ENCODE peak calls at places on chromosomes 3 and 15, in seven cellular contexts. One of them, this sample, is unnamed.

GRCh38 chr3:43223670-43224364 is 62.5 kb upstream of the SNRK start:
- DNase-seq in body of pancreas: no peak
- DNase-seq in fibroblast of mammary gland: peak; percentile 35
- DNase-seq in thoracic aorta: no peak
- DNase-seq in esophagus muscularis mucosa: no peak
- DNase-seq in WTC11: no peak
- DNase-seq in RWPE1: no peak
- DNase-seq in this sample: no peak

GRCh38 chr3:58422756-58423324 is 10.8 kb downstream of the PDHB start:
- DNase-seq in fibroblast of mammary gland: peak; percentile 38
- DNase-seq in thoracic aorta: no peak
- DNase-seq in body of pancreas: no peak
- DNase-seq in RWPE1: no peak
- DNase-seq in esophagus muscularis mucosa: no peak
- DNase-seq in WTC11: no peak
- DNase-seq in this sample: no peak

GRCh38 chr15:92921215-92922131 is 21.3 kb downstream of the CHD2 start:
- DNase-seq in esophagus muscularis mucosa: no peak
- DNase-seq in fibroblast of mammary gland: peak; percentile 84
- DNase-seq in RWPE1: peak; percentile 89
- DNase-seq in thoracic aorta: no peak
- DNase-seq in body of pancreas: no peak
- DNase-seq in WTC11: no peak
- DNase-seq in this sample: no peak

GRCh38 chr15:73341886-73342600 is 26.7 kb downstream of the HCN4 start:
- DNase-seq in RWPE1: no peak
- DNase-seq in body of pancreas: no peak
- DNase-seq in fibroblast of mammary gland: peak; percentile 40
- DNase-seq in WTC11: no peak
- DNase-seq in thoracic aorta: no peak
- DNase-seq in esophagus muscularis mucosa: no peak
- DNase-seq in this sample: no peak

GRCh38 chr3:58079773-58080172 is 71.6 kb downstream of the FLNB start:
- DNase-seq in RWPE1: no peak
- DNase-seq in WTC11: no peak
- DNase-seq in esophagus muscularis mucosa: no peak
- DNase-seq in fibroblast of mammary gland: no peak
- DNase-seq in thoracic aorta: no peak
- DNase-seq in body of pancreas: no peak
- DNase-seq in this sample: no peak

GRCh38 chr3:170532573-170532972 is 53.3 kb downstream of the SLC7A14 start:
- DNase-seq in RWPE1: no peak
- DNase-seq in WTC11: no peak
- DNase-seq in fibroblast of mammary gland: no peak
- DNase-seq in esophagus muscularis mucosa: no peak
- DNase-seq in body of pancreas: no peak
- DNase-seq in thoracic aorta: no peak
- DNase-seq in this sample: no peak

GRCh38 chr3:23873941-23874340 is 42.8 kb downstream of the NKIRAS1 start:
- DNase-seq in esophagus muscularis mucosa: no peak
- DNase-seq in WTC11: no peak
- DNase-seq in RWPE1: no peak
- DNase-seq in thoracic aorta: no peak
- DNase-seq in body of pancreas: no peak
- DNase-seq in fibroblast of mammary gland: peak; percentile 57
- DNase-seq in this sample: no peak

GRCh38 chr15:70197945-70198361 is 100.2 kb upstream of the TLE3 start:
- DNase-seq in esophagus muscularis mucosa: no peak
- DNase-seq in fibroblast of mammary gland: no peak
- DNase-seq in body of pancreas: no peak
- DNase-seq in thoracic aorta: no peak
- DNase-seq in RWPE1: peak; percentile 63
- DNase-seq in WTC11: no peak
- DNase-seq in this sample: no peak

GRCh38 chr3:82082796-82083195 is 321.4 kb upstream of the GBE1 start:
- DNase-seq in thoracic aorta: no peak
- DNase-seq in RWPE1: no peak
- DNase-seq in esophagus muscularis mucosa: no peak
- DNase-seq in WTC11: no peak
- DNase-seq in fibroblast of mammary gland: no peak
- DNase-seq in body of pancreas: no peak
- DNase-seq in this sample: no peak

GRCh38 chr3:65672876-65673815 is 365.6 kb downstream of the MAGI1 start:
- DNase-seq in esophagus muscularis mucosa: no peak
- DNase-seq in WTC11: peak; percentile 74
- DNase-seq in thoracic aorta: no peak
- DNase-seq in RWPE1: peak; percentile 9
- DNase-seq in fibroblast of mammary gland: peak; percentile 55
- DNase-seq in body of pancreas: peak; percentile 59
- DNase-seq in this sample: no peak

GRCh38 chr15:80755884-80756283 is 23.3 kb upstream of the CEMIP start:
- DNase-seq in fibroblast of mammary gland: no peak
- DNase-seq in thoracic aorta: no peak
- DNase-seq in WTC11: no peak
- DNase-seq in esophagus muscularis mucosa: no peak
- DNase-seq in body of pancreas: no peak
- DNase-seq in RWPE1: no peak
- DNase-seq in this sample: no peak

GRCh38 chr3:42655331-42655888 is 1.9 kb downstream of the ZBTB47 start:
- DNase-seq in body of pancreas: peak; percentile 47
- DNase-seq in fibroblast of mammary gland: no peak
- DNase-seq in thoracic aorta: no peak
- DNase-seq in RWPE1: no peak
- DNase-seq in esophagus muscularis mucosa: no peak
- DNase-seq in WTC11: no peak
- DNase-seq in this sample: no peak

GRCh38 chr15:100249096-100249815 is 92.5 kb downstream of the ADAMTS17 start:
- DNase-seq in esophagus muscularis mucosa: no peak
- DNase-seq in body of pancreas: no peak
- DNase-seq in WTC11: no peak
- DNase-seq in fibroblast of mammary gland: no peak
- DNase-seq in RWPE1: no peak
- DNase-seq in thoracic aorta: no peak
- DNase-seq in this sample: no peak

GRCh38 chr3:155356594-155357370 is 63.3 kb upstream of the STRIT1 start:
- DNase-seq in RWPE1: no peak
- DNase-seq in fibroblast of mammary gland: no peak
- DNase-seq in esophagus muscularis mucosa: no peak
- DNase-seq in WTC11: peak; percentile 52
- DNase-seq in thoracic aorta: no peak
- DNase-seq in body of pancreas: no peak
- DNase-seq in this sample: no peak

GRCh38 chr3:122415762-122416654 is at the start of gene WDR5B:
- DNase-seq in thoracic aorta: peak; percentile 87
- DNase-seq in WTC11: peak; percentile 98
- DNase-seq in body of pancreas: peak; percentile 99
- DNase-seq in esophagus muscularis mucosa: peak; percentile 100
- DNase-seq in RWPE1: peak; percentile 100
- DNase-seq in fibroblast of mammary gland: peak; percentile 96
- DNase-seq in this sample: peak; percentile 62

GRCh38 chr15:25682349-25682748 is 180.8 kb downstream of the ATP10A start:
- DNase-seq in body of pancreas: no peak
- DNase-seq in thoracic aorta: no peak
- DNase-seq in RWPE1: no peak
- DNase-seq in esophagus muscularis mucosa: no peak
- DNase-seq in WTC11: no peak
- DNase-seq in fibroblast of mammary gland: no peak
- DNase-seq in this sample: no peak

GRCh38 chr3:128504533-128504915 is 11.5 kb upstream of the GATA2 start:
- DNase-seq in thoracic aorta: no peak
- DNase-seq in esophagus muscularis mucosa: no peak
- DNase-seq in body of pancreas: no peak
- DNase-seq in fibroblast of mammary gland: no peak
- DNase-seq in WTC11: no peak
- DNase-seq in RWPE1: no peak
- DNase-seq in this sample: no peak

GRCh38 chr3:111913163-111913763 is 54.2 kb downstream of the PHLDB2 start:
- DNase-seq in RWPE1: no peak
- DNase-seq in thoracic aorta: no peak
- DNase-seq in body of pancreas: no peak
- DNase-seq in esophagus muscularis mucosa: no peak
- DNase-seq in WTC11: no peak
- DNase-seq in fibroblast of mammary gland: no peak
- DNase-seq in this sample: no peak

GRCh38 chr3:190260301-190260700 is 61.9 kb downstream of the CLDN1 start:
- DNase-seq in body of pancreas: no peak
- DNase-seq in esophagus muscularis mucosa: no peak
- DNase-seq in thoracic aorta: no peak
- DNase-seq in RWPE1: no peak
- DNase-seq in fibroblast of mammary gland: no peak
- DNase-seq in WTC11: no peak
- DNase-seq in this sample: no peak

GRCh38 chr15:74460298-74460697 is 662 bp downstream of the UBL7 start:
- DNase-seq in body of pancreas: no peak
- DNase-seq in fibroblast of mammary gland: no peak
- DNase-seq in WTC11: no peak
- DNase-seq in thoracic aorta: no peak
- DNase-seq in RWPE1: peak; percentile 5
- DNase-seq in esophagus muscularis mucosa: no peak
- DNase-seq in this sample: no peak

GRCh38 chr15:51718745-51719144 is 18.7 kb downstream of the LYSMD2 start:
- DNase-seq in fibroblast of mammary gland: no peak
- DNase-seq in WTC11: no peak
- DNase-seq in esophagus muscularis mucosa: no peak
- DNase-seq in RWPE1: no peak
- DNase-seq in body of pancreas: no peak
- DNase-seq in thoracic aorta: no peak
- DNase-seq in this sample: no peak

GRCh38 chr15:51714911-51715310 is 22.5 kb downstream of the LYSMD2 start:
- DNase-seq in body of pancreas: no peak
- DNase-seq in fibroblast of mammary gland: peak; percentile 69
- DNase-seq in WTC11: no peak
- DNase-seq in thoracic aorta: no peak
- DNase-seq in esophagus muscularis mucosa: no peak
- DNase-seq in RWPE1: no peak
- DNase-seq in this sample: no peak

GRCh38 chr15:51720201-51720995 is 17.1 kb downstream of the LYSMD2 start:
- DNase-seq in RWPE1: no peak
- DNase-seq in thoracic aorta: no peak
- DNase-seq in esophagus muscularis mucosa: no peak
- DNase-seq in body of pancreas: no peak
- DNase-seq in fibroblast of mammary gland: no peak
- DNase-seq in WTC11: no peak
- DNase-seq in this sample: no peak

GRCh38 chr15:51721199-51721960 is 16.1 kb downstream of the LYSMD2 start:
- DNase-seq in WTC11: no peak
- DNase-seq in thoracic aorta: no peak
- DNase-seq in fibroblast of mammary gland: peak; percentile 36
- DNase-seq in body of pancreas: no peak
- DNase-seq in RWPE1: no peak
- DNase-seq in esophagus muscularis mucosa: no peak
- DNase-seq in this sample: no peak

DNA sequence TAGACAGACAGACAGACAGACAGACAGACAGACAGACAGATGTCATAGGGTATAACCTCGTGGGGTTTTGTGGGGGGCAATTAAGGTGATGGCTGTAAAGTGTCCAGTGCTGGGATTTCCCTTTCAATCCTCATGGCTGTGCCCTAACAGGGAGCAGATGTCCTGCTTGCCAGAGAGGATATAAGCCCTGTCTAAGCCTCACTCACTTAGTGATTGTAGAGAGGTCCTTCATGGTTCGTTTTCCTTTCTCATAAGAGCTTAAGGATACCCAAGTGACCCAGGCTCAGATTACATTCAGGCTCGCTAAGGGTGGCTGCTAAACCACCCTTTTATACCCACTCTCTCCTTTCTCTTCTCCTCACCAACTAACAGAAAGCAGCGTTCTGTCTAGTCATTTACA is 19.3 kb downstream of the LYSMD2 start:
- DNase-seq in WTC11: no peak
- DNase-seq in body of pancreas: no peak
- DNase-seq in thoracic aorta: no peak
- DNase-seq in esophagus muscularis mucosa: no peak
- DNase-seq in fibroblast of mammary gland: no peak
- DNase-seq in RWPE1: no peak
- DNase-seq in this sample: peak; percentile 47
- TF ChIP-seq CTCF in WTC11: no peak
- TF ChIP-seq CTCF in body of pancreas: no peak
- TF ChIP-seq CTCF in thoracic aorta: no peak
- TF ChIP-seq CTCF in esophagus muscularis mucosa: no peak
- TF ChIP-seq CTCF in fibroblast of mammary gland: no peak
- TF ChIP-seq CTCF in RWPE1: no peak
- TF ChIP-seq CTCF in this sample: no peak

DNA sequence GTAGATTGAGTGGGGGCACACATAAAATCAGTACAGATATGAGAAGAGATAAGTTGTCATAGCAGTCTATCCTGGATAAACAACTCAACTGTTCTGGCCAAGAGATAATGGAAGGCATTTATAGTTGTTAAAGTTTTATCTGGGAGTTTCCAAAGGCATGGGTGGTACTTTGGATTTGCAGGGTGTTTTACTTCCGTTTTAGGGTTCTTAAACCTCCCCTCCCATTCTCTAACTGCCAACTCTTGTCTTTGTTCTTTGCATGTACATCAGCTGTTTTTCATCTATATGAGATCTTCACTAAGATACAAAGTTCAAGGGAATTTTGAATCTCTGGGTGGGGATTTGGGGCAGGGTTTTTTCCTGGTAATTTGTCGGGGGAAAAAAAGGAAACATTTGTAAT is 174.7 kb upstream of the CGNL1 start:
- DNase-seq in esophagus muscularis mucosa: no peak
- DNase-seq in RWPE1: no peak
- DNase-seq in body of pancreas: no peak
- DNase-seq in fibroblast of mammary gland: no peak
- DNase-seq in WTC11: no peak
- DNase-seq in thoracic aorta: no peak
- DNase-seq in this sample: no peak
- TF ChIP-seq CTCF in esophagus muscularis mucosa: no peak
- TF ChIP-seq CTCF in RWPE1: no peak
- TF ChIP-seq CTCF in body of pancreas: no peak
- TF ChIP-seq CTCF in fibroblast of mammary gland: no peak
- TF ChIP-seq CTCF in WTC11: no peak
- TF ChIP-seq CTCF in thoracic aorta: no peak
- TF ChIP-seq CTCF in this sample: no peak

GRCh38 chr3:54891540-54891897 is 36.3 kb downstream of the LRTM1 start:
- DNase-seq in thoracic aorta: peak; percentile 19
- DNase-seq in esophagus muscularis mucosa: peak; percentile 96
- DNase-seq in fibroblast of mammary gland: peak; percentile 97
- DNase-seq in body of pancreas: peak; percentile 64
- DNase-seq in WTC11: no peak
- DNase-seq in RWPE1: peak; percentile 95
- DNase-seq in this sample: no peak
- TF ChIP-seq CTCF in thoracic aorta: no peak
- TF ChIP-seq CTCF in esophagus muscularis mucosa: peak; percentile 52
- TF ChIP-seq CTCF in fibroblast of mammary gland: peak; percentile 58
- TF ChIP-seq CTCF in body of pancreas: peak; percentile 46
- TF ChIP-seq CTCF in WTC11: no peak
- TF ChIP-seq CTCF in RWPE1: peak; percentile 46
- TF ChIP-seq CTCF in this sample: no peak

DNA sequence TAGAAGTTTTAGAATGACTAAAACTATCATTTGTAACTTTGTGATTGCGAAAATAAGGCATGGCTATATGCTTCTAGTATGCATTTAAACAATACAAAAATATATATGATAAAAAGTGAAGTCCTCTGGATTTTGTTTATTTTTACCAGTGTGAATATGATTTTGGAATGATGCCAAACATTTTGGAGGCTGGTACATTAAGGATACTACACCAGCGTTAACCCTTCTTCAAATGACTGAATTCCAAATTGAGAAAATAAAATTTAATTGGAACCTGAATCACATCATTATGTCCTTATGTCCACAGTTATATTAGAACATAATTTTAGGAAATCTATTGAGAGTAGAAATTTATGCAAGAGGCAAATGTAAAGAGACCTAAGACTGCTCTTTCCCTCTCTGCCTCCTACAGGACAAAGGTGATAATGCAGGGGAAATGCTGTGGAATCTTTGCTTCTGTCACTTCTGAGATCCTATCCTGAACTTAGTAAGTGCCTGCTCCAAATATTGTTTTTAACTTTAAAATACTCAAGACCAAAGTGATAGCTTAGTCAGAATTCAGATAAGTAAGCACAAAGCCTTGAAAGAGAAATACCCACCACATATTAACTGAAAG is 121.1 kb upstream of the NANOGP8 start:
- DNase-seq in esophagus muscularis mucosa: no peak
- DNase-seq in WTC11: no peak
- DNase-seq in fibroblast of mammary gland: peak; percentile 49
- DNase-seq in body of pancreas: no peak
- DNase-seq in RWPE1: no peak
- DNase-seq in thoracic aorta: no peak
- DNase-seq in this sample: no peak
- TF ChIP-seq CTCF in esophagus muscularis mucosa: no peak
- TF ChIP-seq CTCF in WTC11: peak; percentile 67
- TF ChIP-seq CTCF in fibroblast of mammary gland: peak; percentile 76
- TF ChIP-seq CTCF in body of pancreas: no peak
- TF ChIP-seq CTCF in RWPE1: peak; percentile 24
- TF ChIP-seq CTCF in thoracic aorta: no peak
- TF ChIP-seq CTCF in this sample: peak; percentile 38